ENCODE peak calls at places on chromosome X, in five cellular contexts. P is GM06990; M is sciatic nerve; U is activated CD8-positive, alpha-beta memory T cell treated with anti-CD3 and anti-CD28 coated beads, Interleukin-2, amount 10 ng/mL, durations not matched to agents 7 days and 5 days; K is HuH-7.5. J is an unnamed sample.
A peak's percentile ranks its signal among the peaks of the same experiment; 100 is the strongest.

GRCh38 chrX:40947276-40947675 is 138.0 kb upstream of the USP9X start:
- DNase-seq in P (no peak), M (no peak), U (no peak), K (no peak), J (no peak)

GRCh38 chrX:13797512-13797911 is 19.4 kb downstream of the GPM6B start:
- DNase-seq in P (no peak), M (no peak), U (no peak), K (no peak), J (no peak)

GRCh38 chrX:13938053-13938765 is 91.5 kb downstream of the GEMIN8 start:
- DNase-seq in P (peak; percentile 15), M (peak; percentile 67), U (no peak), K (no peak), J (peak; percentile 4)

GRCh38 chrX:33204889-33205288 is 6.5 kb downstream of the DMD start:
- DNase-seq in P (no peak), M (no peak), U (no peak), K (no peak), J (no peak)

GRCh38 chrX:151174581-151175282 is 1.7 kb upstream of the GPR50 start:
- DNase-seq in P (no peak), M (no peak), U (no peak), K (no peak), J (no peak)

GRCh38 chrX:22634081-22634480 is 361.4 kb downstream of the CBLL2 start:
- DNase-seq in P (no peak), M (no peak), U (no peak), K (no peak), J (no peak)

GRCh38 chrX:68648960-68649359 is 1.5 kb downstream of the STARD8 start:
- DNase-seq in P (no peak), M (no peak), U (no peak), K (no peak), J (no peak)

GRCh38 chrX:11557120-11557519 is 108.6 kb downstream of the ARHGAP6 start:
- DNase-seq in P (no peak), M (no peak), U (no peak), K (no peak), J (peak; percentile 30)

GRCh38 chrX:108209006-108209554 is 117.5 kb downstream of the ATG4A start:
- DNase-seq in P (no peak), M (no peak), U (no peak), K (no peak), J (no peak)

GRCh38 chrX:155819966-155820491 is 61.1 kb upstream of the VAMP7 start:
- DNase-seq in P (peak; percentile 1), M (peak; percentile 63), U (peak; percentile 59), K (peak; percentile 8), J (peak; percentile 68)

GRCh38 chrX:83145910-83146309 is 362.2 kb upstream of the POU3F4 start:
- DNase-seq in P (no peak), M (no peak), U (no peak), K (no peak), J (no peak)

GRCh38 chrX:154358829-154359228 is 15.6 kb downstream of the FLNA start:
- DNase-seq in P (no peak), M (no peak), U (no peak), K (no peak), J (no peak)

GRCh38 chrX:78322863-78323262 is 4.5 kb downstream of the CYSLTR1 start:
- DNase-seq in P (no peak), M (no peak), U (no peak), K (no peak), J (no peak)

GRCh38 chrX:92209936-92210335 is 430.8 kb downstream of the PCDH11X start:
- DNase-seq in P (no peak), M (no peak), U (no peak), K (no peak), J (no peak)

GRCh38 chrX:1468250-1468772 is 15.6 kb upstream of the ASMTL start:
- DNase-seq in P (peak; percentile 89), M (peak; percentile 42), U (peak; percentile 87), K (no peak), J (peak; percentile 78)

GRCh38 chrX:43557792-43558191 is 98.3 kb upstream of the MAOA start:
- DNase-seq in P (peak; percentile 8), M (peak; percentile 68), U (peak; percentile 68), K (peak; percentile 12), J (peak; percentile 67)

GRCh38 chrX:40403757-40404156 is 177.0 kb upstream of the ATP6AP2 start:
- DNase-seq in P (no peak), M (no peak), U (no peak), K (no peak), J (no peak)

GRCh38 chrX:3990569-3990968 is 277.1 kb upstream of the PRKX start:
- DNase-seq in P (no peak), M (no peak), U (no peak), K (no peak), J (no peak)

GRCh38 chrX:81378550-81378949 is 176.6 kb downstream of the SH3BGRL start:
- DNase-seq in P (no peak), M (no peak), U (no peak), K (no peak), J (no peak)

GRCh38 chrX:11100281-11101035 is 10.7 kb upstream of the HCCS start:
- DNase-seq in P (no peak), M (no peak), U (no peak), K (peak; percentile 29), J (no peak)

GRCh38 chrX:122055979-122056715 is 1008.7 kb downstream of the GLUD2 start:
- DNase-seq in P (no peak), M (no peak), U (no peak), K (no peak), J (no peak)

GRCh38 chrX:46531442-46531841 is 13.8 kb downstream of the ZNF674 start:
- DNase-seq in P (no peak), M (no peak), U (no peak), K (no peak), J (no peak)

GRCh38 chrX:110218591-110218990 is 99.3 kb downstream of the AMMECR1 start:
- DNase-seq in P (no peak), M (no peak), U (no peak), K (no peak), J (no peak)

GRCh38 chrX:45986971-45987370 is 558.2 kb downstream of the ZNF674 start:
- DNase-seq in P (no peak), M (no peak), U (no peak), K (no peak), J (no peak)

GRCh38 chrX:16666541-16666940 is 16.6 kb downstream of the S100G start:
- DNase-seq in P (no peak), M (no peak), U (no peak), K (no peak), J (no peak)

GRCh38 chrX:143632625-143633387 is 3.1 kb downstream of the SLITRK4 start:
- DNase-seq in P (no peak), M (no peak), U (no peak), K (no peak), J (peak; percentile 20)

GRCh38 chrX:22136711-22137110 is 104.6 kb downstream of the PHEX start:
- DNase-seq in P (no peak), M (no peak), U (no peak), K (no peak), J (no peak)

GRCh38 chrX:15343075-15343476 is 7.8 kb upstream of the PIGA start:
- DNase-seq in P (no peak), M (no peak), U (no peak), K (no peak), J (no peak)

GRCh38 chrX:154545673-154546274 is 872 bp downstream of the G6PD start:
- DNase-seq in P (no peak), M (no peak), U (no peak), K (no peak), J (no peak)

GRCh38 chrX:37796302-37796701 is 16.4 kb downstream of the CYBB start:
- DNase-seq in P (no peak), M (no peak), U (no peak), K (no peak), J (no peak)

GRCh38 chrX:69546417-69546816 is 42.3 kb downstream of the NALF2 start:
- DNase-seq in P (no peak), M (no peak), U (no peak), K (no peak), J (no peak)

GRCh38 chrX:69603566-69604194 is 12.2 kb upstream of the EDA start:
- DNase-seq in P (no peak), M (no peak), U (no peak), K (no peak), J (no peak)

GRCh38 chrX:118216488-118216887 is 99.9 kb upstream of the KLHL13 start:
- DNase-seq in P (no peak), M (no peak), U (no peak), K (no peak), J (no peak)

GRCh38 chrX:124462931-124463330 is 116.6 kb downstream of the SH2D1A start:
- DNase-seq in P (no peak), M (no peak), U (no peak), K (no peak), J (no peak)